ENCODE peak calls at places on chromosome 3, in six cellular contexts. One of them, this sample, is unnamed.

GRCh38 chr3:11819146-11819545 is 27.5 kb downstream of the TAMM41 start:
- DNase-seq in esophagus squamous epithelium: no peak
- DNase-seq in cardiac fibroblast: no peak
- DNase-seq in NT2/D1: no peak
- DNase-seq in retina: no peak
- DNase-seq in NCI-H2081: no peak
- DNase-seq in this sample: no peak

GRCh38 chr3:125140817-125141595 is 71.5 kb downstream of the SLC12A8 start:
- DNase-seq in esophagus squamous epithelium: no peak
- DNase-seq in cardiac fibroblast: peak
- DNase-seq in NT2/D1: no peak
- DNase-seq in retina: no peak
- DNase-seq in NCI-H2081: no peak
- DNase-seq in this sample: no peak

GRCh38 chr3:87088984-87089841 is 98.3 kb upstream of the VGLL3 start:
- DNase-seq in esophagus squamous epithelium: no peak
- DNase-seq in cardiac fibroblast: peak
- DNase-seq in NT2/D1: no peak
- DNase-seq in retina: peak
- DNase-seq in NCI-H2081: peak
- DNase-seq in this sample: peak

GRCh38 chr3:44078863-44079262 is 162.8 kb upstream of the TOPAZ1 start:
- DNase-seq in esophagus squamous epithelium: no peak
- DNase-seq in cardiac fibroblast: no peak
- DNase-seq in NT2/D1: no peak
- DNase-seq in retina: peak
- DNase-seq in NCI-H2081: no peak
- DNase-seq in this sample: no peak

GRCh38 chr3:69205385-69205784 is 83.0 kb upstream of the LMOD3 start:
- DNase-seq in esophagus squamous epithelium: no peak
- DNase-seq in cardiac fibroblast: no peak
- DNase-seq in NT2/D1: no peak
- DNase-seq in retina: no peak
- DNase-seq in NCI-H2081: no peak
- DNase-seq in this sample: no peak

GRCh38 chr3:26264708-26265107 is 357.9 kb upstream of the LRRC3B start:
- DNase-seq in esophagus squamous epithelium: no peak
- DNase-seq in cardiac fibroblast: no peak
- DNase-seq in NT2/D1: no peak
- DNase-seq in retina: no peak
- DNase-seq in NCI-H2081: no peak
- DNase-seq in this sample: no peak

GRCh38 chr3:156554515-156554841 is 439 bp downstream of the SSR3 start:
- DNase-seq in esophagus squamous epithelium: no peak
- DNase-seq in cardiac fibroblast: no peak
- DNase-seq in NT2/D1: no peak
- DNase-seq in retina: no peak
- DNase-seq in NCI-H2081: no peak
- DNase-seq in this sample: no peak

GRCh38 chr3:89072671-89073070 is 34.8 kb upstream of the EPHA3 start:
- DNase-seq in esophagus squamous epithelium: no peak
- DNase-seq in cardiac fibroblast: no peak
- DNase-seq in NT2/D1: no peak
- DNase-seq in retina: peak
- DNase-seq in NCI-H2081: no peak
- DNase-seq in this sample: no peak